ENCODE peak calls at places on chromosome 7, in seven cellular contexts. N is neural progenitor cell, C is B cell, T is KBM-7, W is GM20000, H is iris pigment epithelial cell, X is T47D. O is an unnamed sample.

GRCh38 chr7:141671705-141672496 is 30.1 kb downstream of the DENND11 start:
- DNase-seq in N (no peak), C (no peak), T (no peak), W (no peak), H (no peak), X (no peak), O (no peak)

GRCh38 chr7:154699421-154699820 is 303.5 kb downstream of the PAXIP1 start:
- DNase-seq in N (no peak), C (no peak), T (no peak), W (no peak), H (no peak), X (no peak), O (peak; percentile 15)

GRCh38 chr7:115704884-115705283 is 325.7 kb downstream of the TFEC start:
- DNase-seq in N (no peak), C (no peak), T (no peak), W (no peak), H (no peak), X (no peak), O (no peak)

GRCh38 chr7:93601363-93601762 is 26.8 kb upstream of the CALCR start:
- DNase-seq in N (peak; percentile 13), C (no peak), T (no peak), W (no peak), H (peak; percentile 2), X (peak; percentile 34), O (peak; percentile 16)

GRCh38 chr7:152089183-152089582 is 63.7 kb downstream of the GALNT11 start:
- DNase-seq in N (no peak), C (no peak), T (no peak), W (no peak), H (no peak), X (no peak), O (no peak)

GRCh38 chr7:155738652-155739537 is 73.4 kb downstream of the SHH start:
- DNase-seq in N (peak; percentile 68), C (peak; percentile 53), T (peak; percentile 84), W (peak; percentile 47), H (peak; percentile 80), X (peak; percentile 80), O (peak; percentile 79)

GRCh38 chr7:22569586-22570321 is 69.8 kb upstream of the STEAP1B start:
- DNase-seq in N (no peak), C (no peak), T (peak; percentile 26), W (no peak), H (peak; percentile 72), X (no peak), O (no peak)

GRCh38 chr7:3943265-3943664 is 642.2 kb downstream of the SDK1 start:
- DNase-seq in N (no peak), C (no peak), T (no peak), W (no peak), H (no peak), X (no peak), O (no peak)

GRCh38 chr7:100965051-100965722 is 4.2 kb upstream of the MUC12 start:
- DNase-seq in N (no peak), C (no peak), T (no peak), W (no peak), H (no peak), X (no peak), O (no peak)

GRCh38 chr7:151518105-151518780 is 1.5 kb downstream of the RHEB start:
- DNase-seq in N (peak; percentile 37), C (peak; percentile 23), T (peak; percentile 49), W (peak; percentile 29), H (peak; percentile 60), X (peak; percentile 32), O (peak; percentile 50)